ENCODE peak calls at places on chromosomes 3 and 15, in six cellular contexts. P is AG09309, F is lower leg skin, J is mesothelial cell of epicardium, C is coronary artery, H is vagina. U is an unnamed sample.

GRCh38 chr3:11371758-11372157 is 99.6 kb downstream of the ATG7 start:
- DNase-seq in J (no peak), C (no peak), F (no peak), P (no peak), H (no peak), U (no peak)

GRCh38 chr15:28896944-28897343 is 11.2 kb downstream of the APBA2 start:
- DNase-seq in J (no peak), F (no peak), C (no peak), H (no peak), P (peak), U (no peak)

GRCh38 chr3:98013428-98014349 is 21.4 kb downstream of the GABRR3 start:
- DNase-seq in J (no peak), F (peak), P (no peak), H (no peak), C (no peak), U (no peak)

GRCh38 chr15:92304239-92304975 is 89.3 kb upstream of the ST8SIA2 start:
- DNase-seq in J (no peak), H (peak), C (no peak), F (no peak), P (no peak), U (no peak)

GRCh38 chr3:35639251-35640185 is at the start of gene ARPP21:
- DNase-seq in P (no peak), F (no peak), C (no peak), H (no peak), J (peak), U (no peak)

GRCh38 chr3:58464875-58465274 is 27.0 kb upstream of the KCTD6 start:
- DNase-seq in P (no peak), J (no peak), H (no peak), F (no peak), C (no peak), U (no peak)

GRCh38 chr3:102354818-102355515 is 79.8 kb upstream of the ZPLD1 start:
- DNase-seq in H (no peak), F (no peak), J (no peak), C (no peak), P (peak), U (no peak)

GRCh38 chr3:107739227-107739626 is 216.5 kb downstream of the BBX start:
- DNase-seq in F (no peak), P (no peak), H (no peak), C (no peak), J (no peak), U (no peak)

GRCh38 chr15:67114846-67115521 is 49.6 kb downstream of the SMAD3 start:
- DNase-seq in H (no peak), J (no peak), P (no peak), C (no peak), F (no peak), U (no peak)

GRCh38 chr3:107710851-107711250 is 188.1 kb downstream of the BBX start:
- DNase-seq in H (no peak), C (no peak), J (no peak), F (no peak), P (no peak), U (no peak)

GRCh38 chr3:105594219-105594618 is 227.5 kb downstream of the ALCAM start:
- DNase-seq in F (no peak), J (no peak), H (no peak), P (no peak), C (no peak), U (no peak)

GRCh38 chr3:64783200-64783599 is 95.4 kb upstream of the ADAMTS9 start:
- DNase-seq in H (no peak), C (no peak), J (no peak), P (no peak), F (no peak), U (no peak)

GRCh38 chr3:157327018-157327417 is 109.6 kb upstream of the PTX3 start:
- DNase-seq in C (no peak), P (no peak), J (no peak), H (no peak), F (no peak), U (no peak)

GRCh38 chr15:66078196-66078928 is 175.2 kb downstream of the MEGF11 start:
- DNase-seq in J (no peak), F (no peak), H (no peak), P (no peak), C (no peak), U (no peak)

GRCh38 chr15:29870495-29871151 is 48.4 kb upstream of the TJP1 start:
- DNase-seq in F (no peak), P (no peak), J (no peak), H (no peak), C (no peak), U (no peak)

GRCh38 chr3:194598771-194599557 is 34.3 kb downstream of the TMEM44 start:
- DNase-seq in P (peak), H (no peak), C (no peak), F (no peak), J (no peak), U (no peak)

GRCh38 chr3:34969513-34969912 is 669.8 kb upstream of the ARPP21 start:
- DNase-seq in H (no peak), P (no peak), F (no peak), J (no peak), C (no peak), U (no peak)

GRCh38 chr15:66748320-66748779 is 46.3 kb downstream of the SMAD6 start:
- DNase-seq in P (peak), H (no peak), F (no peak), J (no peak), C (no peak), U (no peak)

GRCh38 chr15:74937226-74937601 is 659 bp downstream of the COX5A start:
- DNase-seq in P (no peak), C (no peak), H (no peak), F (no peak), J (no peak), U (no peak)

GRCh38 chr3:90026406-90026805 is 919.0 kb downstream of the EPHA3 start:
- DNase-seq in C (no peak), P (no peak), J (no peak), F (no peak), H (no peak), U (no peak)

GRCh38 chr3:2354702-2355101 is 256.0 kb downstream of the CNTN4 start:
- DNase-seq in P (no peak), C (no peak), J (no peak), F (no peak), H (no peak), U (no peak)

GRCh38 chr3:44012146-44012899 is 229.4 kb upstream of the TOPAZ1 start:
- DNase-seq in J (no peak), H (no peak), P (no peak), F (no peak), C (no peak), U (no peak)

GRCh38 chr15:73530649-73531048 is 87.7 kb downstream of the REC114 start:
- DNase-seq in P (no peak), H (no peak), J (no peak), F (no peak), C (no peak), U (no peak)

GRCh38 chr15:42528970-42529369 is 19.6 kb downstream of the LRRC57 start:
- DNase-seq in J (no peak), C (no peak), P (no peak), F (no peak), H (no peak), U (no peak)

GRCh38 chr3:139472380-139473010 is 3.8 kb downstream of the RBP2 start:
- DNase-seq in P (no peak), C (no peak), J (no peak), F (peak), H (no peak), U (no peak)

GRCh38 chr3:195885036-195885871 is 23.1 kb downstream of the TNK2 start:
- DNase-seq in C (no peak), P (no peak), H (no peak), J (no peak), F (no peak), U (no peak)

GRCh38 chr3:57140894-57141293 is 24.3 kb downstream of the IL17RD start:
- DNase-seq in P (no peak), F (no peak), H (no peak), J (no peak), C (peak), U (no peak)

GRCh38 chr3:14124223-14124614 is 451 bp downstream of the CHCHD4 start:
- DNase-seq in H (no peak), P (no peak), C (peak), J (no peak), F (no peak), U (no peak)

GRCh38 chr3:42652611-42653302 is 740 bp upstream of the ZBTB47 start:
- DNase-seq in F (peak), P (no peak), C (peak), H (peak), J (no peak), U (peak)

GRCh38 chr3:39290255-39290654 is 10.4 kb upstream of the CX3CR1 start:
- DNase-seq in P (no peak), C (no peak), J (no peak), F (no peak), H (no peak), U (no peak)

GRCh38 chr3:124762612-124763011 is 32.4 kb downstream of the UMPS start:
- DNase-seq in J (no peak), C (no peak), H (no peak), F (no peak), P (no peak), U (no peak)

GRCh38 chr15:40702077-40702476 is 7.1 kb downstream of the RAD51 start:
- DNase-seq in F (no peak), P (no peak), J (no peak), H (no peak), C (no peak), U (no peak)
- TF ChIP-seq CTCF in F (no peak), P (no peak), J (peak), H (no peak), C (no peak), U (no peak)

GRCh38 chr3:96430019-96430541 is 384.3 kb upstream of the EPHA6 start:
- DNase-seq in P (no peak), C (no peak), H (no peak), J (no peak), F (no peak), U (no peak)
- TF ChIP-seq CTCF in P (no peak), C (no peak), H (no peak), J (no peak), F (no peak), U (no peak)

GRCh38 chr15:71532994-71533393 is 277.4 kb upstream of the NR2E3 start:
- DNase-seq in J (no peak), C (no peak), F (no peak), P (no peak), H (no peak), U (no peak)
- TF ChIP-seq CTCF in J (peak), C (no peak), F (no peak), P (peak), H (peak), U (no peak)

GRCh38 chr3:168049366-168049974 is 46.3 kb downstream of the GOLIM4 start:
- DNase-seq in H (no peak), J (no peak), F (no peak), P (no peak), C (no peak), U (no peak)

GRCh38 chr3:168054447-168054846 is 41.3 kb downstream of the GOLIM4 start:
- DNase-seq in C (no peak), H (no peak), J (no peak), P (no peak), F (no peak), U (no peak)

GRCh38 chr3:168051579-168052183 is 44.0 kb downstream of the GOLIM4 start:
- DNase-seq in H (no peak), C (no peak), J (no peak), F (no peak), P (peak), U (no peak)

GRCh38 chr3:168052517-168052916 is 43.2 kb downstream of the GOLIM4 start:
- DNase-seq in F (no peak), C (no peak), P (no peak), J (no peak), H (no peak), U (no peak)

GRCh38 chr3:168053115-168053514 is 42.6 kb downstream of the GOLIM4 start:
- DNase-seq in F (no peak), P (no peak), H (no peak), C (no peak), J (no peak), U (no peak)
- TF ChIP-seq CTCF in F (no peak), P (peak), H (no peak), C (no peak), J (no peak), U (no peak)

DNA sequence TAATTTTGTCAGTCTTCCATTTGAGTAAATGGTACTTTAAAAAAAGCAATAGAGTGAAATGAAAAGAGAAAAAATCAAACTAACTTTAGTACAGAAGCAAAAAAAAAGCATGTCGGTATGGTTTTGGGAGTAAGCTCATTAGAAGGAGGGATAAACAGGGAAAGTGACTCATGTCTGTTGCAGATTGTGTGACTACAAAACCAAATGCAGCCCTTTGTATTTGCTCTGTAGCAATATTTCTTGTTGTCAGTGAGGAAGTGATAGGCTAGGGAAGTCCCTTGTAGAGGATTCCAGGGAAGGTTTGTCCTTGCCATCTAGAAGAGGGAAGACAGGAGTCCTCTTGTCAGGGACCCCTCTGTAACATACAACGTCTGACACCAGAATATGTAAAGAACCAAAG is 150.5 kb upstream of the POU1F1 start:
- DNase-seq in P (peak), J (no peak), H (no peak), C (no peak), F (no peak), U (no peak)
- TF ChIP-seq CTCF in P (no peak), J (no peak), H (no peak), C (no peak), F (no peak), U (no peak)

U was measured in omental fat pad.